ENCODE peak calls at places on chromosomes 4 and X, in nine cellular contexts. G is thoracic aorta, W is fibroblast of mammary gland, Y is choroid plexus epithelial cell, F is OCI-LY7, L is BE2C, X is astrocyte, J is heart left ventricle, B is prostate gland. R is an unnamed sample.
A peak's percentile ranks its signal among the peaks of the same experiment; 100 is the strongest.

GRCh38 chrX:154800508-154801207 is 4.6 kb downstream of the MPP1 start:
- DNase-seq in F (no peak), L (no peak), G (no peak), J (no peak), X (no peak), W (no peak), Y (no peak), B (peak; percentile 10), R (no peak)

GRCh38 chr4:24213936-24214335 is 324.1 kb upstream of the PPARGC1A start:
- DNase-seq in W (no peak), L (no peak), Y (no peak), J (no peak), G (no peak), F (no peak), X (no peak), B (no peak), R (no peak)

GRCh38 chr4:8294036-8294435 is 24.5 kb downstream of the HTRA3 start:
- DNase-seq in X (no peak), B (no peak), W (no peak), F (no peak), J (peak; percentile 48), L (peak; percentile 2), G (no peak), Y (no peak), R (no peak)

GRCh38 chr4:184805462-184806245 is 20.1 kb downstream of the ACSL1 start:
- DNase-seq in B (peak; percentile 85), G (no peak), F (no peak), X (no peak), L (peak; percentile 38), W (peak; percentile 10), Y (no peak), J (peak; percentile 86), R (peak; percentile 53)

GRCh38 chr4:187478292-187479205 is 517.0 kb upstream of the ZFP42 start:
- DNase-seq in L (no peak), W (peak; percentile 1), J (no peak), B (no peak), G (peak; percentile 21), F (no peak), X (peak; percentile 84), Y (peak; percentile 72), R (peak; percentile 61)

GRCh38 chrX:130799393-130799792 is 103.6 kb downstream of the ENOX2 start:
- DNase-seq in J (no peak), X (peak; percentile 36), G (no peak), W (peak; percentile 55), Y (peak; percentile 24), F (no peak), B (no peak), L (no peak), R (peak; percentile 47)

GRCh38 chrX:140762061-140762460 is 52.5 kb downstream of the LINC00632 start:
- DNase-seq in L (peak; percentile 45), G (no peak), B (peak; percentile 3), Y (peak; percentile 81), F (peak; percentile 54), X (peak; percentile 58), J (no peak), W (peak; percentile 76), R (peak; percentile 57)

GRCh38 chr4:90220453-90220852 is 93.3 kb downstream of the CCSER1 start:
- DNase-seq in J (no peak), L (peak; percentile 28), G (no peak), X (no peak), B (no peak), F (no peak), Y (no peak), W (no peak), R (no peak)

GRCh38 chr4:117577686-117578085 is 456.6 kb upstream of the NDST3 start:
- DNase-seq in J (no peak), W (no peak), X (peak; percentile 22), B (no peak), L (no peak), Y (peak; percentile 21), F (no peak), G (no peak), R (no peak)

GRCh38 chr4:170003071-170004070 is 22.8 kb downstream of the MFAP3L start:
- DNase-seq in Y (no peak), F (no peak), G (no peak), J (no peak), W (no peak), B (no peak), X (no peak), L (no peak), R (no peak)

GRCh38 chr4:82044141-82044993 is 329.4 kb downstream of the HNRNPD start:
- DNase-seq in L (peak; percentile 53), F (no peak), X (peak; percentile 14), G (no peak), Y (peak; percentile 31), W (peak; percentile 24), B (peak; percentile 39), J (peak; percentile 69), R (peak; percentile 80)

GRCh38 chr4:51909236-51909703 is 66.3 kb downstream of the DCUN1D4 start:
- DNase-seq in W (no peak), J (no peak), Y (no peak), B (no peak), G (no peak), L (no peak), X (no peak), F (no peak), R (no peak)

GRCh38 chr4:101349346-101350064 is 2.2 kb upstream of the PPP3CA start:
- DNase-seq in B (peak; percentile 48), Y (no peak), W (peak; percentile 35), X (peak; percentile 44), G (no peak), J (peak; percentile 66), F (no peak), L (peak; percentile 36), R (peak; percentile 90)

GRCh38 chr4:87009095-87009648 is 74.4 kb downstream of the AFF1 start:
- DNase-seq in L (no peak), B (no peak), F (peak; percentile 37), X (no peak), J (no peak), Y (no peak), G (no peak), W (no peak), R (no peak)

GRCh38 chr4:87012265-87012953 is 77.6 kb downstream of the AFF1 start:
- DNase-seq in Y (no peak), F (no peak), L (no peak), G (no peak), J (no peak), B (peak; percentile 14), W (no peak), X (no peak), R (no peak)

GRCh38 chr4:87010192-87010591 is 75.4 kb downstream of the AFF1 start:
- DNase-seq in J (no peak), L (no peak), G (no peak), F (no peak), Y (no peak), X (no peak), B (no peak), W (no peak), R (no peak)

GRCh38 chr4:87014284-87014782 is 79.5 kb downstream of the AFF1 start:
- DNase-seq in Y (no peak), W (no peak), J (no peak), G (no peak), L (no peak), B (no peak), X (peak; percentile 24), F (no peak), R (no peak)

GRCh38 chr4:87011340-87012034 is 76.7 kb downstream of the AFF1 start:
- DNase-seq in G (no peak), L (no peak), Y (peak; percentile 94), J (no peak), F (no peak), X (peak; percentile 90), W (peak; percentile 93), B (no peak), R (peak; percentile 92)
- H3K4me3 ChIP-seq in G (no peak overlapping the region), L (no peak overlapping the region), Y (no peak overlapping the region), J (no peak overlapping the region), F (no peak overlapping the region), X (no peak overlapping the region), W (no peak overlapping the region), B (no peak overlapping the region), R (no peak overlapping the region)

DNA sequence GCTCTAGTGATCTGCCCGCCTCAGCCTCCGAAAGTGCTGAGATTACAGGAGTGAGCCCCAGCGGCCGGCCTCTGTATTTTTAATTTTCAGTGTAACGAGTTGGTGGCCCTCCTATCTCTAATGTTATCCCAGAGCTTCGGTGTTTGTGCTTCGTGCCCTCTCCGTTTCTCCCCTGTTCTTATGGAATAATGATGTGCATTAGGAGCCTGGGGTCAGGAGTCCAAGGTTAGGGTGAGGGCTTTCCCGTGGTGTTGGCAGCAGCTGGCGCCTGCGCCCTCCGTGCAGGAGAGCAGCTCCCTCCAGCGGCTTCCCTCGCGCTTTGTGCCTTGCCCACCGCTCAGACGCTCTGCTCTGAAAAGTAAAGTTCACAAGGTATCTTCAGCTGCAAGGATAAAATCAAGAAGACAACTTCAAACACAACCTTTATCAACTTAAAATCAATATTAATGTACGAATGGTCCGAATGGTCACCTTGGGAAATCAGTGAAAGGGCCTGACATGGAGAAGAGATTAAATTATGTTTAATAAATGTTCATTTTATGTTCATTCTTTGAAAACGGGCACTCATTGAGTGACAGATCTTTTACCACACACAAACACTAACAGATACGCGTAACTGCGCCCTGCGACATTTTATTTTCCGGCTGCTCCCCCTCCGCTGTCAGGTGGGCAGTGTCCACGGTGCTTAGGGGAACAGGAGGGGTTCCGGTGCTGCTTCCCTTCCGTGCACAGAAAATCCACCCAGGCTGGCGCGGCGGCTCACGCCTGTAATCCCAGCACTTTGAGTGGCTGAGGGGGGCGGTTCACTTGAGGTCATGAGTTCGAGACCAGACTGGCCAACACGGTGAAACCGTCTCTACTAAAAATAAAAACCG is 62.4 kb downstream of the TRAPPC11 start:
- DNase-seq in Y (peak; percentile 55), X (peak; percentile 6), W (peak; percentile 63), F (no peak), J (peak; percentile 85), L (peak; percentile 62), G (no peak), B (no peak), R (peak; percentile 22)
- TF ChIP-seq CTCF in Y (peak; percentile 71), X (peak; percentile 28), W (peak; percentile 56), F (no peak), J (peak; percentile 34), L (peak; percentile 59), G (no peak), B (no peak), R (peak; percentile 37)

DNA sequence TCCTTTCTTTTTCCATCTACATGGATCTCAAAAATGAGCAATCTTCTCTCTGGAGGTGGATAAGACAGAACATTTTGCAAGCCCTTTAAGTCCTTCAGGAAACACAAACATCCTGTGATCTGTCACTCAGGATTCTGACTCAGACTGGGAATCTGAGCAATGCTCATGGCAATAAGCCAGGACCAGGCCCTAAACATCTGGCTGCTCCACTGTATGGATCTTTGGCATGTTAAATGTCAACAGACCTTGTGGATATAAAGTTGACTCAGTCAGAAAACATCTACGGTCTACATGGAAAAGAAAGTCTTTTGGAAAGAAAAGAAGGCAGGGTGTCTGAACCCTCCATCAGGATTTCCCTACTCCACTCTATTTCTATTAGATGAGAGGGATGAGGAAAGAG is 17.8 kb upstream of the CHIC2 start:
- DNase-seq in Y (peak; percentile 98), J (no peak), L (peak; percentile 43), X (peak; percentile 97), B (no peak), W (peak; percentile 100), G (no peak), F (no peak), R (peak; percentile 99)
- H3K4me3 ChIP-seq in Y (no peak overlapping the region), J (no peak overlapping the region), L (no peak overlapping the region), X (no peak overlapping the region), B (no peak overlapping the region), W (no peak overlapping the region), G (no peak overlapping the region), F (no peak overlapping the region), R (no peak overlapping the region)

DNA sequence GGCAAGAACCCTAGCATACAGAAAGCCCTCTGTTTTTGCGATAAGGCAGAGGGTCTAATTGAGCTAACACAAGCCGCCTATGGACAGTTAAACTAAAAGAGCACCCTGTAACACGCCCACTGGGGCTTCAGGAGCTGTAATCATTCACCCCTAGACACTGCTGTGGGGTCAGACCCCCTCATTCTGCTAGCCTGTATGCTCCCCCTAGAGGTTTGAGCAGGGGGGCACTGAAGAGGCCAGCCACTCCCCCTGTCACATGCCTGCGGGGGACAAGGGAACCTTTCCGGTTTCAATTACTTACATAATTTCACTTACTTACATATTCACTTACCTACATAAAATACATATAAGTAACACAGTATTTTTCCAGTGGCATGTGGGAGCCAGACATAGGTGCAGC is 469.5 kb upstream of the FAM241A start:
- DNase-seq in X (no peak), Y (no peak), B (no peak), W (no peak), L (no peak), G (no peak), F (no peak), J (no peak), R (no peak)
- TF ChIP-seq CTCF in X (no peak), Y (no peak), B (no peak), W (no peak), L (no peak), G (no peak), F (no peak), J (no peak), R (no peak)